ENCODE peak calls at places on chromosomes 5 and 9, in four cellular contexts. O is cortex of kidney; I is neural progenitor cell; C is activated CD4-positive, alpha-beta T cell treated with anti-CD3 and anti-CD28 coated beads for 24 hours. Q is an unnamed sample.

GRCh38 chr9:131448818-131449217 is 53.9 kb upstream of the POMT1 start:
- DNase-seq in O (no peak), C (no peak), I (no peak), Q (no peak)

GRCh38 chr5:104186100-104186499 is 623.5 kb upstream of the NUDT12 start:
- DNase-seq in I (peak), O (no peak), C (no peak), Q (peak)

GRCh38 chr5:40904205-40904993 is 4.9 kb upstream of the C7 start:
- DNase-seq in C (no peak), O (no peak), I (peak), Q (peak)

GRCh38 chr9:120235081-120235480 is 344.9 kb downstream of the CDK5RAP2 start:
- DNase-seq in O (no peak), C (no peak), I (no peak), Q (no peak)

GRCh38 chr9:24218656-24219055 is 327.0 kb downstream of the IZUMO3 start:
- DNase-seq in I (no peak), C (no peak), O (no peak), Q (no peak)

GRCh38 chr9:110832916-110833315 is 164.3 kb downstream of the MUSK start:
- DNase-seq in O (no peak), C (no peak), I (no peak), Q (no peak)

GRCh38 chr5:151126199-151126645 is 31.4 kb downstream of the ANXA6 start:
- DNase-seq in I (peak), O (no peak), C (peak), Q (peak)

GRCh38 chr5:83029912-83030311 is 47.3 kb downstream of the TMEM167A start:
- DNase-seq in O (no peak), I (no peak), C (no peak), Q (no peak)

GRCh38 chr5:112684121-112684520 is 53.6 kb upstream of the APC start:
- DNase-seq in I (no peak), C (no peak), O (no peak), Q (no peak)

GRCh38 chr9:87516222-87516930 is 18.7 kb downstream of the DAPK1 start:
- DNase-seq in C (no peak), O (no peak), I (no peak), Q (peak)

GRCh38 chr9:4994166-4994890 is 9.3 kb downstream of the JAK2 start:
- DNase-seq in C (no peak), O (no peak), I (no peak), Q (no peak)

GRCh38 chr5:135234242-135235000 is 164.6 kb downstream of the MACROH2A1 start:
- DNase-seq in I (no peak), O (no peak), C (no peak), Q (no peak)